ENCODE peak calls at places on chromosome 16, in nine cellular contexts. One of them, this sample, is unnamed.

GRCh38 chr16:23949630-23950290 is 114.0 kb downstream of the PRKCB start:
- DNase-seq in tibial nerve: no peak
- DNase-seq in lower lobe of right lung: peak; percentile 65
- DNase-seq in sigmoid colon: no peak
- DNase-seq in esophagus squamous epithelium: no peak
- DNase-seq in body of pancreas: peak; percentile 18
- DNase-seq in retinal pigment epithelial cell: no peak
- DNase-seq in A549: no peak
- DNase-seq in OCI-LY7: peak; percentile 59
- DNase-seq in this sample: no peak

GRCh38 chr16:78072275-78072674 is 27.2 kb upstream of the WWOX start:
- DNase-seq in tibial nerve: no peak
- DNase-seq in lower lobe of right lung: no peak
- DNase-seq in sigmoid colon: no peak
- DNase-seq in esophagus squamous epithelium: no peak
- DNase-seq in body of pancreas: no peak
- DNase-seq in retinal pigment epithelial cell: no peak
- DNase-seq in A549: no peak
- DNase-seq in OCI-LY7: no peak
- DNase-seq in this sample: no peak

GRCh38 chr16:4110680-4111079 is 5.6 kb downstream of the ADCY9 start:
- DNase-seq in tibial nerve: no peak
- DNase-seq in lower lobe of right lung: peak; percentile 68
- DNase-seq in sigmoid colon: no peak
- DNase-seq in esophagus squamous epithelium: no peak
- DNase-seq in body of pancreas: no peak
- DNase-seq in retinal pigment epithelial cell: no peak
- DNase-seq in A549: no peak
- DNase-seq in OCI-LY7: no peak
- DNase-seq in this sample: no peak

GRCh38 chr16:65117701-65118448 is 4.0 kb downstream of the CDH11 start:
- DNase-seq in tibial nerve: peak; percentile 76
- DNase-seq in lower lobe of right lung: no peak
- DNase-seq in sigmoid colon: peak; percentile 85
- DNase-seq in esophagus squamous epithelium: no peak
- DNase-seq in body of pancreas: peak; percentile 67
- DNase-seq in retinal pigment epithelial cell: peak; percentile 42
- DNase-seq in A549: peak; percentile 51
- DNase-seq in OCI-LY7: peak; percentile 75
- DNase-seq in this sample: peak; percentile 95

GRCh38 chr16:87965973-87966667 is 14.9 kb downstream of the BANP start:
- DNase-seq in tibial nerve: no peak
- DNase-seq in lower lobe of right lung: no peak
- DNase-seq in sigmoid colon: no peak
- DNase-seq in esophagus squamous epithelium: no peak
- DNase-seq in body of pancreas: no peak
- DNase-seq in retinal pigment epithelial cell: no peak
- DNase-seq in A549: no peak
- DNase-seq in OCI-LY7: no peak
- DNase-seq in this sample: peak; percentile 38

GRCh38 chr16:26665166-26665939 is 401.4 kb upstream of the C16orf82 start:
- DNase-seq in tibial nerve: no peak
- DNase-seq in lower lobe of right lung: no peak
- DNase-seq in sigmoid colon: no peak
- DNase-seq in esophagus squamous epithelium: no peak
- DNase-seq in body of pancreas: no peak
- DNase-seq in retinal pigment epithelial cell: no peak
- DNase-seq in A549: no peak
- DNase-seq in OCI-LY7: no peak
- DNase-seq in this sample: no peak

GRCh38 chr16:4700380-4700996 is 7.1 kb downstream of the NUDT16L1 start:
- DNase-seq in tibial nerve: no peak
- DNase-seq in lower lobe of right lung: no peak
- DNase-seq in sigmoid colon: no peak
- DNase-seq in esophagus squamous epithelium: no peak
- DNase-seq in body of pancreas: no peak
- DNase-seq in retinal pigment epithelial cell: no peak
- DNase-seq in A549: no peak
- DNase-seq in OCI-LY7: no peak
- DNase-seq in this sample: no peak

GRCh38 chr16:8581923-8582580 is 8.3 kb downstream of the TMEM114 start:
- DNase-seq in tibial nerve: no peak
- DNase-seq in lower lobe of right lung: peak; percentile 76
- DNase-seq in sigmoid colon: peak; percentile 70
- DNase-seq in esophagus squamous epithelium: no peak
- DNase-seq in body of pancreas: no peak
- DNase-seq in retinal pigment epithelial cell: no peak
- DNase-seq in A549: no peak
- DNase-seq in OCI-LY7: peak; percentile 34
- DNase-seq in this sample: peak; percentile 94

GRCh38 chr16:47774661-47775060 is 313.5 kb downstream of the PHKB start:
- DNase-seq in tibial nerve: no peak
- DNase-seq in lower lobe of right lung: no peak
- DNase-seq in sigmoid colon: no peak
- DNase-seq in esophagus squamous epithelium: no peak
- DNase-seq in body of pancreas: no peak
- DNase-seq in retinal pigment epithelial cell: no peak
- DNase-seq in A549: no peak
- DNase-seq in OCI-LY7: no peak
- DNase-seq in this sample: peak; percentile 56

GRCh38 chr16:64455275-64455674 is 666.6 kb downstream of the CDH11 start:
- DNase-seq in tibial nerve: no peak
- DNase-seq in lower lobe of right lung: no peak
- DNase-seq in sigmoid colon: no peak
- DNase-seq in esophagus squamous epithelium: no peak
- DNase-seq in body of pancreas: no peak
- DNase-seq in retinal pigment epithelial cell: no peak
- DNase-seq in A549: no peak
- DNase-seq in OCI-LY7: peak; percentile 39
- DNase-seq in this sample: peak; percentile 72

GRCh38 chr16:72978212-72978611 is 69.7 kb downstream of the ZFHX3 start:
- DNase-seq in tibial nerve: no peak
- DNase-seq in lower lobe of right lung: peak; percentile 10
- DNase-seq in sigmoid colon: no peak
- DNase-seq in esophagus squamous epithelium: no peak
- DNase-seq in body of pancreas: no peak
- DNase-seq in retinal pigment epithelial cell: no peak
- DNase-seq in A549: no peak
- DNase-seq in OCI-LY7: no peak
- DNase-seq in this sample: peak; percentile 80

GRCh38 chr16:20323591-20324117 is 3.7 kb downstream of the GP2 start:
- DNase-seq in tibial nerve: no peak
- DNase-seq in lower lobe of right lung: no peak
- DNase-seq in sigmoid colon: no peak
- DNase-seq in esophagus squamous epithelium: no peak
- DNase-seq in body of pancreas: peak; percentile 67
- DNase-seq in retinal pigment epithelial cell: no peak
- DNase-seq in A549: no peak
- DNase-seq in OCI-LY7: no peak
- DNase-seq in this sample: no peak

GRCh38 chr16:55532227-55532626 is 23.4 kb downstream of the LPCAT2 start:
- DNase-seq in tibial nerve: no peak
- DNase-seq in lower lobe of right lung: no peak
- DNase-seq in sigmoid colon: no peak
- DNase-seq in esophagus squamous epithelium: no peak
- DNase-seq in body of pancreas: no peak
- DNase-seq in retinal pigment epithelial cell: no peak
- DNase-seq in A549: no peak
- DNase-seq in OCI-LY7: no peak
- DNase-seq in this sample: peak; percentile 37

GRCh38 chr16:12173121-12173520 is 196.6 kb downstream of the SNX29 start:
- DNase-seq in tibial nerve: no peak
- DNase-seq in lower lobe of right lung: no peak
- DNase-seq in sigmoid colon: no peak
- DNase-seq in esophagus squamous epithelium: no peak
- DNase-seq in body of pancreas: no peak
- DNase-seq in retinal pigment epithelial cell: no peak
- DNase-seq in A549: no peak
- DNase-seq in OCI-LY7: no peak
- DNase-seq in this sample: no peak

GRCh38 chr16:5025171-5025632 is 8.5 kb downstream of the NAGPA start:
- DNase-seq in tibial nerve: peak; percentile 18
- DNase-seq in lower lobe of right lung: no peak
- DNase-seq in sigmoid colon: no peak
- DNase-seq in esophagus squamous epithelium: no peak
- DNase-seq in body of pancreas: peak; percentile 51
- DNase-seq in retinal pigment epithelial cell: no peak
- DNase-seq in A549: peak; percentile 49
- DNase-seq in OCI-LY7: peak; percentile 49
- DNase-seq in this sample: peak; percentile 44

GRCh38 chr16:22189473-22190168 is 16.5 kb upstream of the EEF2K start:
- DNase-seq in tibial nerve: peak; percentile 55
- DNase-seq in lower lobe of right lung: peak; percentile 60
- DNase-seq in sigmoid colon: peak; percentile 86
- DNase-seq in esophagus squamous epithelium: peak; percentile 51
- DNase-seq in body of pancreas: peak; percentile 70
- DNase-seq in retinal pigment epithelial cell: no peak
- DNase-seq in A549: no peak
- DNase-seq in OCI-LY7: peak; percentile 79
- DNase-seq in this sample: peak; percentile 35

GRCh38 chr16:28053461-28053860 is 10.1 kb downstream of the GSG1L start:
- DNase-seq in tibial nerve: no peak
- DNase-seq in lower lobe of right lung: no peak
- DNase-seq in sigmoid colon: no peak
- DNase-seq in esophagus squamous epithelium: no peak
- DNase-seq in body of pancreas: no peak
- DNase-seq in retinal pigment epithelial cell: no peak
- DNase-seq in A549: no peak
- DNase-seq in OCI-LY7: no peak
- DNase-seq in this sample: no peak

DNA sequence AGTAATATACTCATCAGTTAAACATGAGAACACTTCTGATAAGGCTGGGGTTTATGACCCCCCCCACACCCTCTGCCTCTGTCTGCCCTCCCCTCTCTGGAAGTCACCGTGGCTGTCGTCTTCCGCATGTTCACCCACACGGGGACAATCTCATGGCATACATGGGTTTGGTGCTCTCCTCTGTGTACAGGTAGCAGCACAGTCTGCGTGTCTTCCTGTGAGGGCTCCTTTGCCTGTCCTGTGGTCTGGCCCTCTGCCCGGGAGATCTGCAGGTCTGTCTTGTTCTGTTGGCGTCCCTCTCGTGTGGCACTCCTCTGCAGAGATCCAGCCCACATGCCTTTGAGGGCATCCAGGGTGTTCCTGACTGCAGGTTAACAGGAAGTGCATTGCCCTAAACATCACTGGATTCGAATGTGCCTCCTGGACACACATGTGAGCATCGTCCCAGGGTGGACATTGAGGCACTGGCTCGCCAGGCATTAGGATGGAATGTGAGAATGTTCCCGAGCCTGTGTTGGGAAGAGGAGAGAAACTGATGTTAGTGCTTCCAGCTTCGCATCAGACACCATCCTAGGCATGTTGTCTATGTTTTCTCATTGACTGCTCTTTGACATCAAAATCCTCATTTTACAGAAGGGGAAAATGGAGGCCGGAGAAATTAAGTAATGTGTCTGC is 54.5 kb downstream of the NKD1 start:
- DNase-seq in tibial nerve: no peak
- DNase-seq in lower lobe of right lung: no peak
- DNase-seq in sigmoid colon: peak; percentile 79
- DNase-seq in esophagus squamous epithelium: no peak
- DNase-seq in body of pancreas: peak; percentile 23
- DNase-seq in retinal pigment epithelial cell: no peak
- DNase-seq in A549: no peak
- DNase-seq in OCI-LY7: no peak
- DNase-seq in this sample: no peak
- H3K4me3 ChIP-seq in tibial nerve: no peak overlapping the region
- H3K4me3 ChIP-seq in lower lobe of right lung: no peak overlapping the region
- H3K4me3 ChIP-seq in sigmoid colon: no peak overlapping the region
- H3K4me3 ChIP-seq in esophagus squamous epithelium: no peak overlapping the region
- H3K4me3 ChIP-seq in body of pancreas: no peak overlapping the region
- H3K4me3 ChIP-seq in retinal pigment epithelial cell: no peak overlapping the region
- H3K4me3 ChIP-seq in A549: no peak overlapping the region
- H3K4me3 ChIP-seq in OCI-LY7: no peak overlapping the region
- H3K4me3 ChIP-seq in this sample: no peak overlapping the region

DNA sequence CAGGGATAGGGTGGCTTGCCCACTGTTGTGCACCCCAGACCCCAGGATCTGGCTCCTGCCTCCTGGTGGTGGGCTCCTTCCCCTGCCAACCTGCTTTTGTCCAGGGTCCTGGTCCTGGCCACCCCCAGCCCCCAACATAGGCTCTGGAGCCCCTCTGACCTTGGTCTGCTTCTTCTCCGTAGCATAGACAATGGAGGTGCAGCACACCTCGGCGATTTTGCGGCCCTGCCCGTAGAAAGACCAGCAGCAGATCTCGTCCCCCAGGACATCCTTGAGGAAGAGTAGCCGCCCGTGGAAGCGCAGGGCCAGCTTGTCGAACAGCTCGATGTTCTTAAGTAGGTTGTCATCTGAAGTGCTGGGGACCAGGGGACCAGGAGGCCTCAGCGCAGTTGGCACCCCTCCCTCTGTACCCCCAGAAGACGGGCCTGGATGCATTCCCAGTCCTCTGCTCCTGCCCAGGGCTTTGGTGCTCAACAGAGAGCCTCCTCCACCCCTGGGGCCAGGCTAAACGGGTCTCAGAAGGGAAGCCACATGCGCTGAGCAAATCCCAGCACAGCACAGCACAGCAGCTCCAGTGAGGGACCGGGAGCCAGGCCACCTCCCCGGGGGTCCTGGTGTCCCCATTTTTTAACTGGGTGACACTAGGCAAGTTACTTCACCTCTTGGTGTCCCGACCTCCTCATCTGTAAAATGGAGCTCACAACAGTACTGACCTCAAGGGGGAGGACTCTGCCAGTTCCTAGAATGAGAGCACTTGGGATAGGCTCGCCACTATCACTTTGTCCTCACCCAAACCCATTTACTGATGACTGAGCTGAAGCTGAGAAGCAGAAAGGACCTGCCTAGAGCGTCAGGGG is 10.8 kb downstream of the ASPHD1 start:
- DNase-seq in tibial nerve: no peak
- DNase-seq in lower lobe of right lung: no peak
- DNase-seq in sigmoid colon: no peak
- DNase-seq in esophagus squamous epithelium: no peak
- DNase-seq in body of pancreas: no peak
- DNase-seq in retinal pigment epithelial cell: no peak
- DNase-seq in A549: no peak
- DNase-seq in OCI-LY7: no peak
- DNase-seq in this sample: no peak
- TF ChIP-seq CTCF in tibial nerve: no peak
- TF ChIP-seq CTCF in lower lobe of right lung: no peak
- TF ChIP-seq CTCF in sigmoid colon: no peak
- TF ChIP-seq CTCF in esophagus squamous epithelium: no peak
- TF ChIP-seq CTCF in body of pancreas: no peak
- TF ChIP-seq CTCF in retinal pigment epithelial cell: no peak
- TF ChIP-seq CTCF in A549: no peak
- TF ChIP-seq CTCF in OCI-LY7: no peak
- TF ChIP-seq CTCF in this sample: no peak

GRCh38 chr16:80996688-80997138 is 10.0 kb downstream of the CMC2 start:
- DNase-seq in tibial nerve: no peak
- DNase-seq in lower lobe of right lung: no peak
- DNase-seq in sigmoid colon: no peak
- DNase-seq in esophagus squamous epithelium: no peak
- DNase-seq in body of pancreas: no peak
- DNase-seq in retinal pigment epithelial cell: no peak
- DNase-seq in A549: no peak
- DNase-seq in OCI-LY7: no peak
- DNase-seq in this sample: no peak
- H3K4me3 ChIP-seq in tibial nerve: no peak overlapping the region
- H3K4me3 ChIP-seq in lower lobe of right lung: peak overlapping the region; percentile 28
- H3K4me3 ChIP-seq in sigmoid colon: no peak overlapping the region
- H3K4me3 ChIP-seq in esophagus squamous epithelium: no peak overlapping the region
- H3K4me3 ChIP-seq in body of pancreas: no peak overlapping the region
- H3K4me3 ChIP-seq in retinal pigment epithelial cell: no peak overlapping the region
- H3K4me3 ChIP-seq in A549: peak overlapping the region; percentile 40
- H3K4me3 ChIP-seq in OCI-LY7: no peak overlapping the region
- H3K4me3 ChIP-seq in this sample: peak overlapping the region; percentile 35

GRCh38 chr16:68696514-68696913 is 40.6 kb upstream of the CDH1 start:
- DNase-seq in tibial nerve: no peak
- DNase-seq in lower lobe of right lung: peak; percentile 30
- DNase-seq in sigmoid colon: no peak
- DNase-seq in esophagus squamous epithelium: no peak
- DNase-seq in body of pancreas: no peak
- DNase-seq in retinal pigment epithelial cell: no peak
- DNase-seq in A549: no peak
- DNase-seq in OCI-LY7: no peak
- DNase-seq in this sample: no peak
- TF ChIP-seq CTCF in tibial nerve: no peak
- TF ChIP-seq CTCF in lower lobe of right lung: no peak
- TF ChIP-seq CTCF in sigmoid colon: no peak
- TF ChIP-seq CTCF in esophagus squamous epithelium: no peak
- TF ChIP-seq CTCF in body of pancreas: no peak
- TF ChIP-seq CTCF in retinal pigment epithelial cell: no peak
- TF ChIP-seq CTCF in A549: no peak
- TF ChIP-seq CTCF in OCI-LY7: peak; percentile 11
- TF ChIP-seq CTCF in this sample: no peak

This sample was measured in choroid plexus epithelial cell.